ENCODE peak calls at places on chromosomes 5 and 9, in eight cellular contexts. E is astrocyte of the spinal cord; M is DMS153; I is NCI-H1105; X is HTR-8/SVneo; F is naive thymus-derived CD8-positive, alpha-beta T cell; R is left lung; S is stimulated activated CD8-positive, alpha-beta memory T cell treated with anti-CD3 and anti-CD28 coated beads, Interleukin-15, amount 100 ng/mL, for 4 hours. A is an unnamed sample.

GRCh38 chr5:73693573-73694061 is 67.6 kb downstream of the ARHGEF28 start:
- DNase-seq in E (peak), M (no peak), I (no peak), X (no peak), F (no peak), R (no peak), S (no peak), A (peak)

GRCh38 chr5:150801117-150801927 is 22.8 kb downstream of the SMIM3 start:
- DNase-seq in E (peak), M (no peak), I (no peak), X (peak), F (peak), R (no peak), S (no peak), A (peak)

GRCh38 chr5:95445442-95445841 is 54.3 kb downstream of the FAM81B start:
- DNase-seq in E (no peak), M (no peak), I (no peak), X (no peak), F (no peak), R (no peak), S (no peak), A (no peak)

GRCh38 chr5:27403248-27403882 is 365.0 kb upstream of the CDH9 start:
- DNase-seq in E (peak), M (no peak), I (no peak), X (peak), F (no peak), R (no peak), S (no peak), A (no peak)

GRCh38 chr9:113347479-113347878 is 1.9 kb upstream of the BSPRY start:
- DNase-seq in E (no peak), M (no peak), I (no peak), X (no peak), F (no peak), R (no peak), S (no peak), A (no peak)

GRCh38 chr5:158017433-158017832 is 158.5 kb upstream of the CLINT1 start:
- DNase-seq in E (no peak), M (no peak), I (no peak), X (no peak), F (no peak), R (no peak), S (no peak), A (no peak)

GRCh38 chr5:168648016-168648415 is 68.8 kb upstream of the PANK3 start:
- DNase-seq in E (no peak), M (no peak), I (no peak), X (no peak), F (no peak), R (no peak), S (no peak), A (no peak)

GRCh38 chr5:178524093-178524882 is 65.9 kb downstream of the COL23A1 start:
- DNase-seq in E (no peak), M (no peak), I (no peak), X (no peak), F (no peak), R (no peak), S (no peak), A (no peak)

GRCh38 chr5:132202711-132203463 is 24.8 kb downstream of the P4HA2 start:
- DNase-seq in E (no peak), M (no peak), I (no peak), X (no peak), F (no peak), R (no peak), S (no peak), A (no peak)

GRCh38 chr5:103232393-103232999 is 26.1 kb upstream of the MACIR start:
- DNase-seq in E (peak), M (no peak), I (peak), X (peak), F (peak), R (no peak), S (no peak), A (peak)

GRCh38 chr5:173858675-173859121 is 29.5 kb upstream of the CPEB4 start:
- DNase-seq in E (no peak), M (no peak), I (no peak), X (no peak), F (no peak), R (no peak), S (no peak), A (no peak)

GRCh38 chr5:22649076-22649475 is 204.1 kb downstream of the CDH12 start:
- DNase-seq in E (no peak), M (no peak), I (peak), X (no peak), F (no peak), R (no peak), S (no peak), A (no peak)

GRCh38 chr9:79559501-79560181 is 12.1 kb upstream of the TLE4 start:
- DNase-seq in E (no peak), M (peak), I (no peak), X (no peak), F (no peak), R (no peak), S (no peak), A (no peak)

GRCh38 chr9:88799706-88800682 is 191.3 kb upstream of the S1PR3 start:
- DNase-seq in E (no peak), M (no peak), I (no peak), X (no peak), F (no peak), R (no peak), S (no peak), A (no peak)

GRCh38 chr9:29422445-29422844 is 1849.2 kb upstream of the C9orf72 start:
- DNase-seq in E (no peak), M (no peak), I (no peak), X (no peak), F (no peak), R (no peak), S (no peak), A (no peak)

GRCh38 chr5:11617080-11617479 is 287.2 kb downstream of the CTNND2 start:
- DNase-seq in E (no peak), M (no peak), I (no peak), X (no peak), F (no peak), R (no peak), S (no peak), A (no peak)

GRCh38 chr5:111935022-111935421 is 178.0 kb upstream of the NREP start:
- DNase-seq in E (no peak), M (no peak), I (no peak), X (no peak), F (no peak), R (no peak), S (no peak), A (no peak)

GRCh38 chr5:149030838-149031397 is 31.9 kb downstream of the SH3TC2 start:
- DNase-seq in E (no peak), M (no peak), I (no peak), X (no peak), F (no peak), R (no peak), S (no peak), A (no peak)

GRCh38 chr9:114275246-114275994 is 47.5 kb upstream of the ORM1 start:
- DNase-seq in E (no peak), M (no peak), I (no peak), X (no peak), F (no peak), R (no peak), S (no peak), A (no peak)

GRCh38 chr5:72541501-72542235 is 34.5 kb upstream of the ZNF366 start:
- DNase-seq in E (no peak), M (no peak), I (no peak), X (no peak), F (no peak), R (no peak), S (no peak), A (no peak)

GRCh38 chr5:178324481-178325310 is 92.1 kb upstream of the PHYKPL start:
- DNase-seq in E (no peak), M (no peak), I (no peak), X (no peak), F (no peak), R (peak), S (no peak), A (no peak)

GRCh38 chr9:103397868-103398600 is 402.9 kb downstream of the CYLC2 start:
- DNase-seq in E (peak), M (peak), I (no peak), X (peak), F (peak), R (no peak), S (no peak), A (no peak)

GRCh38 chr5:127892467-127893207 is 189.4 kb downstream of the CCDC192 start:
- DNase-seq in E (peak), M (peak), I (no peak), X (peak), F (no peak), R (no peak), S (no peak), A (no peak)

GRCh38 chr5:128536861-128537305 is 1.2 kb downstream of the FBN2 start:
- DNase-seq in E (no peak), M (no peak), I (no peak), X (no peak), F (no peak), R (peak), S (no peak), A (no peak)

GRCh38 chr5:74055446-74056097 is 429.6 kb downstream of the ARHGEF28 start:
- DNase-seq in E (no peak), M (no peak), I (no peak), X (no peak), F (no peak), R (no peak), S (no peak), A (no peak)

GRCh38 chr5:103487822-103488493 is 74.6 kb downstream of the NUDT12 start:
- DNase-seq in E (no peak), M (no peak), I (no peak), X (no peak), F (no peak), R (no peak), S (no peak), A (no peak)

GRCh38 chr5:174446446-174446845 is 277.9 kb upstream of the MSX2 start:
- DNase-seq in E (no peak), M (no peak), I (no peak), X (no peak), F (no peak), R (no peak), S (no peak), A (no peak)

GRCh38 chr9:4341554-4341953 is 41.7 kb upstream of the GLIS3 start:
- DNase-seq in E (no peak), M (no peak), I (no peak), X (no peak), F (no peak), R (no peak), S (no peak), A (no peak)

GRCh38 chr5:2133936-2134335 is 251.2 kb upstream of the IRX4 start:
- DNase-seq in E (no peak), M (no peak), I (no peak), X (no peak), F (no peak), R (no peak), S (no peak), A (no peak)

GRCh38 chr9:71830929-71831328 is 62.6 kb upstream of the CEMIP2 start:
- DNase-seq in E (peak), M (no peak), I (no peak), X (no peak), F (no peak), R (no peak), S (no peak), A (no peak)

GRCh38 chr9:4904322-4905134 is 80.5 kb upstream of the JAK2 start:
- DNase-seq in E (peak), M (peak), I (peak), X (no peak), F (no peak), R (no peak), S (no peak), A (peak)

GRCh38 chr9:99127372-99128132 is 22.6 kb downstream of the TGFBR1 start:
- DNase-seq in E (peak), M (no peak), I (no peak), X (no peak), F (no peak), R (no peak), S (no peak), A (peak)

GRCh38 chr5:51895834-51896233 is 512.6 kb downstream of the ISL1 start:
- DNase-seq in E (no peak), M (no peak), I (no peak), X (no peak), F (no peak), R (no peak), S (no peak), A (no peak)

GRCh38 chr9:95506438-95506691 is 10.4 kb downstream of the PTCH1 start:
- DNase-seq in E (peak), M (no peak), I (no peak), X (no peak), F (peak), R (peak), S (no peak), A (peak)

A was measured in AG08395.